ENCODE peak calls at places on chromosome 6, in four cellular contexts. One of them, this sample, is unnamed.

GRCh38 chr6:158622545-158623190 is 21.9 kb downstream of the DYNLT1 start:
- DNase-seq in IMR-90: no peak
- DNase-seq in H1: no peak
- DNase-seq in H9: no peak
- DNase-seq in this sample: no peak

GRCh38 chr6:125190667-125191066 is 37.1 kb downstream of the TPD52L1 start:
- DNase-seq in IMR-90: no peak
- DNase-seq in H1: no peak
- DNase-seq in H9: no peak
- DNase-seq in this sample: no peak

GRCh38 chr6:23403458-23403857 is 722.6 kb upstream of the NRSN1 start:
- DNase-seq in IMR-90: no peak
- DNase-seq in H1: no peak
- DNase-seq in H9: no peak
- DNase-seq in this sample: no peak

GRCh38 chr6:167296902-167297301 is 5.8 kb downstream of the UNC93A start:
- DNase-seq in IMR-90: no peak
- DNase-seq in H1: no peak
- DNase-seq in H9: no peak
- DNase-seq in this sample: no peak

GRCh38 chr6:35973670-35974222 is 50.7 kb downstream of the SLC26A8 start:
- DNase-seq in IMR-90: no peak
- DNase-seq in H1: no peak
- DNase-seq in H9: no peak
- DNase-seq in this sample: no peak

GRCh38 chr6:169428532-169428931 is 174.9 kb upstream of the THBS2 start:
- DNase-seq in IMR-90: no peak
- DNase-seq in H1: no peak
- DNase-seq in H9: no peak
- DNase-seq in this sample: peak; percentile 42

GRCh38 chr6:125790403-125791150 is at the start of gene NCOA7:
- DNase-seq in IMR-90: peak; percentile 67
- DNase-seq in H1: peak; percentile 84
- DNase-seq in H9: peak; percentile 80
- DNase-seq in this sample: peak; percentile 83

GRCh38 chr6:63565727-63566625 is 6.3 kb upstream of the LOC128125822 start:
- DNase-seq in IMR-90: peak; percentile 75
- DNase-seq in H1: no peak
- DNase-seq in H9: no peak
- DNase-seq in this sample: no peak

GRCh38 chr6:144785056-144785455 is 499.9 kb downstream of the UTRN start:
- DNase-seq in IMR-90: no peak
- DNase-seq in H1: no peak
- DNase-seq in H9: no peak
- DNase-seq in this sample: no peak

GRCh38 chr6:164078551-164079274 is 664.2 kb downstream of the QKI start:
- DNase-seq in IMR-90: no peak
- DNase-seq in H1: no peak
- DNase-seq in H9: no peak
- DNase-seq in this sample: no peak
- H4K5ac ChIP-seq in IMR-90: no peak overlapping the region
- H4K5ac ChIP-seq in H1: no peak overlapping the region
- H4K5ac ChIP-seq in H9: no peak overlapping the region
- H4K5ac ChIP-seq in this sample: no peak overlapping the region

GRCh38 chr6:73797861-73798260 is 101.9 kb downstream of the CD109 start:
- DNase-seq in IMR-90: peak; percentile 60
- DNase-seq in H1: no peak
- DNase-seq in H9: no peak
- DNase-seq in this sample: no peak
- H4K5ac ChIP-seq in IMR-90: no peak overlapping the region
- H4K5ac ChIP-seq in H1: no peak overlapping the region
- H4K5ac ChIP-seq in H9: no peak overlapping the region
- H4K5ac ChIP-seq in this sample: no peak overlapping the region

GRCh38 chr6:163414117-163414366 is 476 bp upstream of the QKI start:
- DNase-seq in IMR-90: no peak
- DNase-seq in H1: no peak
- DNase-seq in H9: no peak
- DNase-seq in this sample: no peak
- H4K5ac ChIP-seq in IMR-90: no peak overlapping the region
- H4K5ac ChIP-seq in H1: no peak overlapping the region
- H4K5ac ChIP-seq in H9: no peak overlapping the region
- H4K5ac ChIP-seq in this sample: no peak overlapping the region

GRCh38 chr6:45838996-45839395 is 176.7 kb downstream of the CLIC5 start:
- DNase-seq in IMR-90: no peak
- DNase-seq in H1: no peak
- DNase-seq in H9: no peak
- DNase-seq in this sample: no peak
- H4K5ac ChIP-seq in IMR-90: no peak overlapping the region
- H4K5ac ChIP-seq in H1: no peak overlapping the region
- H4K5ac ChIP-seq in H9: no peak overlapping the region
- H4K5ac ChIP-seq in this sample: no peak overlapping the region

DNA sequence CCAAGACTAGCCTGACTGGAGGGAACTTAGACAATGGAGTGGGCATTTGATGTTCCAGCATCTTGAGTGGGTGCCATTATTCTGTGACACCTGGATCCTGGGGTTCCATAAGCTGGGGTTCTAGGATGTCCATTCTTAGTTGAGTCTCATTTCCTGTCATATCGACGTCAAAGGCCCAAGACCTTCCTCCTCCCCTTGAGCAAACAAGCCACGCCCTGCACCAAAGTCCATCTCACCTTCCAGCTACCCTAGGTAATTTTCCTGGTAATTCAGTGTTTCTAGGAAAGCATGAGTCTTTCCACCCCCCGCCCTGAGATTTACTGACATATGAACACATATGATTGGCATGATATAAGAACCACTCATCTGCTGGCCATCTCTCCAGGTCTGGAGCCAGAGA is at the start of gene TRIM40:
- DNase-seq in IMR-90: no peak
- DNase-seq in H1: no peak
- DNase-seq in H9: no peak
- DNase-seq in this sample: no peak
- H4K5ac ChIP-seq in IMR-90: no peak within 1 kb of the TSS
- H4K5ac ChIP-seq in H1: no peak within 1 kb of the TSS
- H4K5ac ChIP-seq in H9: no peak within 1 kb of the TSS
- H4K5ac ChIP-seq in this sample: no peak within 1 kb of the TSS

GRCh38 chr6:24686408-24686807 is 19.5 kb downstream of the ACOT13 start:
- DNase-seq in IMR-90: no peak
- DNase-seq in H1: no peak
- DNase-seq in H9: no peak
- DNase-seq in this sample: no peak
- H4K5ac ChIP-seq in IMR-90: no peak overlapping the region
- H4K5ac ChIP-seq in H1: no peak overlapping the region
- H4K5ac ChIP-seq in H9: no peak overlapping the region
- H4K5ac ChIP-seq in this sample: no peak overlapping the region

DNA sequence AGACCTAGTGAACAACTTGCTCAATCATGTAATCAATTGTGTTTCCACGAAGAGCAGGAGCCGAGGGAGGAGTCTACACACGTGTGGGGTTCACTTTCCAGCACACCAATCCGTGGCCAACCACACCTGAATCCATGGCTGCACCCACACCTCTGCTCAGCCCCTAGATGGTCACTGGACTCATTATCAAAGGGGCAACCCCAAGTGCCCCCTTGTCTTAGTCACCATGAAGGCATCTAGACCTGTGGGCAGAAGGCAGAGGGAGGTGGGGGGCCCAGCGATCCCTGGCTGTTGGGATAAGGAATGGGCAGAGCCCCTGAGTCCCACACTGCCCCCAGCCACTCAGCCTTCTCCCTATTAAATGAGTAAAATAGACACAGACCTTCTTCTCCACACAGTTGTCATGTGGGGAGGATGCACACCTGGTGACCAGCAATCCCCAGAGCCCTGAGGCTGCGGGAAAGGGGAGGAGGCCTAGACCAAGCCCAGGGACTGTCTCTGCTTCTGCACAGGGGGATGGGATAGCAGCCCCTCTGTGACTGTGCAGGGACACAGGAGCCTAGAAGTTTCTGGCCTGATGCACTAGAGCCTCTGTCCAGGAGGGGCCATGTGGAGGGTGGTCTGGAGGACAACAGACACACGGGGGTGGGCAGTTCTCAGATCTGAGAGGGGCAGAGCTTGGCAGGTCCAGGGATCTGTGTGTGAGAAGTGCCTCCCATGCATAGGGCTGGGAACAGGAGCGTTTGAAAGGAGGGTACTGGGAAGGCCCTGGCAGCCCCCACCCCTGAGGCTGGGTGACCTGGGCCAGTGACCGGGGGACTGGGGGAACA is 1.9 kb upstream of the RAET1L start:
- DNase-seq in IMR-90: no peak
- DNase-seq in H1: no peak
- DNase-seq in H9: no peak
- DNase-seq in this sample: no peak
- H4K5ac ChIP-seq in IMR-90: no peak overlapping the region
- H4K5ac ChIP-seq in H1: no peak overlapping the region
- H4K5ac ChIP-seq in H9: no peak overlapping the region
- H4K5ac ChIP-seq in this sample: no peak overlapping the region

GRCh38 chr6:24777227-24777626 is 2.5 kb downstream of the GMNN start:
- DNase-seq in IMR-90: no peak
- DNase-seq in H1: no peak
- DNase-seq in H9: no peak
- DNase-seq in this sample: no peak
- H4K5ac ChIP-seq in IMR-90: no peak overlapping the region
- H4K5ac ChIP-seq in H1: no peak overlapping the region
- H4K5ac ChIP-seq in H9: no peak overlapping the region
- H4K5ac ChIP-seq in this sample: no peak overlapping the region

DNA sequence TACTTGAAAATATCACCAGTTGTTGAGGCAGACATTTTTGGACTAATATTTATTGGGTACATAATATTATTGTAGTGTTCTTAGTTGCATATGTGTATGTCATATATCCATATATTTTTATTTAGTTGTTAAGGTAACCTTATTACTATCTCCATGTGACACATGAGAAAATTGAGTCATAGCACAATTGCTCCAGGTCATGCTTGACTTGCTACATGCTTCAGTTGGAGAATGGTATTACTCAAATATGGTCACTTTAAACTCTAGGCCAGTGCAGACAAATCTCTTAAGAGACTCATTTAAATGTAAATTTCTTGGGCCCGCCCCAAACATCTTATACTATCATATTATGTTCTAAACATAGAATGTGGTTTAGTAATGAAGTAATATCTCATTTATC is 246.1 kb downstream of the RIMS1 start:
- DNase-seq in IMR-90: no peak
- DNase-seq in H1: no peak
- DNase-seq in H9: no peak
- DNase-seq in this sample: no peak
- H4K5ac ChIP-seq in IMR-90: no peak overlapping the region
- H4K5ac ChIP-seq in H1: no peak overlapping the region
- H4K5ac ChIP-seq in H9: no peak overlapping the region
- H4K5ac ChIP-seq in this sample: no peak overlapping the region